ENCODE peak calls at places on chromosomes 2 and 18, in seven cellular contexts. One of them, this sample, is unnamed.

GRCh38 chr2:207308519-207309224 is 142.9 kb upstream of the KLF7 start:
- DNase-seq in HFFc6: no peak
- DNase-seq in fibroblast of lung: no peak
- DNase-seq in uterus: no peak
- DNase-seq in activated B cell treated with CpG ODN at 0.5 μM for 24 hours: no peak
- DNase-seq in Peyer's patch: no peak
- DNase-seq in AG09309: no peak
- DNase-seq in this sample: no peak

GRCh38 chr2:110804915-110805314 is 72.5 kb downstream of the ACOXL start:
- DNase-seq in uterus: no peak
- DNase-seq in activated B cell treated with CpG ODN at 0.5 μM for 24 hours: peak
- DNase-seq in HFFc6: no peak
- DNase-seq in Peyer's patch: peak
- DNase-seq in AG09309: no peak
- DNase-seq in fibroblast of lung: no peak
- DNase-seq in this sample: peak

GRCh38 chr2:119786312-119786711 is 26.6 kb downstream of the PTPN4 start:
- DNase-seq in uterus: no peak
- DNase-seq in activated B cell treated with CpG ODN at 0.5 μM for 24 hours: no peak
- DNase-seq in HFFc6: no peak
- DNase-seq in Peyer's patch: no peak
- DNase-seq in AG09309: no peak
- DNase-seq in fibroblast of lung: peak
- DNase-seq in this sample: no peak

GRCh38 chr2:127884436-127884835 is 1.3 kb downstream of the AMMECR1L start:
- DNase-seq in AG09309: peak
- DNase-seq in uterus: no peak
- DNase-seq in HFFc6: peak
- DNase-seq in Peyer's patch: no peak
- DNase-seq in activated B cell treated with CpG ODN at 0.5 μM for 24 hours: no peak
- DNase-seq in fibroblast of lung: peak
- DNase-seq in this sample: no peak

GRCh38 chr2:15844099-15844801 is 96.1 kb upstream of the MYCN start:
- DNase-seq in activated B cell treated with CpG ODN at 0.5 μM for 24 hours: no peak
- DNase-seq in HFFc6: no peak
- DNase-seq in fibroblast of lung: no peak
- DNase-seq in AG09309: no peak
- DNase-seq in Peyer's patch: no peak
- DNase-seq in uterus: no peak
- DNase-seq in this sample: no peak

GRCh38 chr2:99868260-99868659 is 274.1 kb downstream of the AFF3 start:
- DNase-seq in fibroblast of lung: no peak
- DNase-seq in AG09309: no peak
- DNase-seq in Peyer's patch: no peak
- DNase-seq in activated B cell treated with CpG ODN at 0.5 μM for 24 hours: no peak
- DNase-seq in HFFc6: no peak
- DNase-seq in uterus: no peak
- DNase-seq in this sample: no peak

GRCh38 chr2:44836174-44836573 is 105.3 kb upstream of the SIX3 start:
- DNase-seq in uterus: no peak
- DNase-seq in activated B cell treated with CpG ODN at 0.5 μM for 24 hours: no peak
- DNase-seq in AG09309: no peak
- DNase-seq in Peyer's patch: no peak
- DNase-seq in HFFc6: no peak
- DNase-seq in fibroblast of lung: no peak
- DNase-seq in this sample: no peak

GRCh38 chr2:156933580-156934225 is 323.8 kb upstream of the GALNT5 start:
- DNase-seq in activated B cell treated with CpG ODN at 0.5 μM for 24 hours: no peak
- DNase-seq in HFFc6: peak
- DNase-seq in AG09309: no peak
- DNase-seq in fibroblast of lung: no peak
- DNase-seq in Peyer's patch: no peak
- DNase-seq in uterus: no peak
- DNase-seq in this sample: no peak

GRCh38 chr2:229888031-229888430 is 33.8 kb downstream of the TRIP12 start:
- DNase-seq in HFFc6: no peak
- DNase-seq in activated B cell treated with CpG ODN at 0.5 μM for 24 hours: no peak
- DNase-seq in fibroblast of lung: no peak
- DNase-seq in Peyer's patch: no peak
- DNase-seq in AG09309: no peak
- DNase-seq in uterus: no peak
- DNase-seq in this sample: no peak

GRCh38 chr2:29006092-29006985 is 25.2 kb downstream of the TOGARAM2 start:
- DNase-seq in AG09309: no peak
- DNase-seq in activated B cell treated with CpG ODN at 0.5 μM for 24 hours: no peak
- DNase-seq in fibroblast of lung: no peak
- DNase-seq in HFFc6: no peak
- DNase-seq in Peyer's patch: no peak
- DNase-seq in uterus: no peak
- DNase-seq in this sample: no peak

GRCh38 chr18:69757733-69758132 is 189.9 kb downstream of the CD226 start:
- DNase-seq in AG09309: no peak
- DNase-seq in HFFc6: no peak
- DNase-seq in uterus: no peak
- DNase-seq in Peyer's patch: no peak
- DNase-seq in activated B cell treated with CpG ODN at 0.5 μM for 24 hours: no peak
- DNase-seq in fibroblast of lung: peak
- DNase-seq in this sample: no peak

GRCh38 chr2:127887452-127888219 is 1.9 kb upstream of the AMMECR1L start:
- DNase-seq in uterus: no peak
- DNase-seq in AG09309: no peak
- DNase-seq in fibroblast of lung: peak
- DNase-seq in activated B cell treated with CpG ODN at 0.5 μM for 24 hours: no peak
- DNase-seq in Peyer's patch: no peak
- DNase-seq in HFFc6: no peak
- DNase-seq in this sample: no peak

GRCh38 chr2:19038096-19039015 is 320.1 kb downstream of the OSR1 start:
- DNase-seq in AG09309: no peak
- DNase-seq in uterus: no peak
- DNase-seq in Peyer's patch: no peak
- DNase-seq in HFFc6: peak
- DNase-seq in activated B cell treated with CpG ODN at 0.5 μM for 24 hours: no peak
- DNase-seq in fibroblast of lung: peak
- DNase-seq in this sample: no peak

GRCh38 chr2:165281387-165281786 is 42.2 kb downstream of the SCN2A start:
- DNase-seq in AG09309: no peak
- DNase-seq in fibroblast of lung: no peak
- DNase-seq in activated B cell treated with CpG ODN at 0.5 μM for 24 hours: no peak
- DNase-seq in Peyer's patch: no peak
- DNase-seq in uterus: no peak
- DNase-seq in HFFc6: no peak
- DNase-seq in this sample: no peak

GRCh38 chr2:157304811-157305712 is 20.6 kb downstream of the ERMN start:
- DNase-seq in AG09309: no peak
- DNase-seq in uterus: no peak
- DNase-seq in fibroblast of lung: peak
- DNase-seq in activated B cell treated with CpG ODN at 0.5 μM for 24 hours: no peak
- DNase-seq in Peyer's patch: no peak
- DNase-seq in HFFc6: peak
- DNase-seq in this sample: no peak

GRCh38 chr2:40844353-40845277 is 392.7 kb upstream of the SLC8A1 start:
- DNase-seq in HFFc6: no peak
- DNase-seq in Peyer's patch: no peak
- DNase-seq in fibroblast of lung: peak
- DNase-seq in uterus: no peak
- DNase-seq in activated B cell treated with CpG ODN at 0.5 μM for 24 hours: no peak
- DNase-seq in AG09309: no peak
- DNase-seq in this sample: no peak

GRCh38 chr2:135168119-135168872 is 116.2 kb downstream of the RAB3GAP1 start:
- DNase-seq in uterus: no peak
- DNase-seq in fibroblast of lung: no peak
- DNase-seq in activated B cell treated with CpG ODN at 0.5 μM for 24 hours: no peak
- DNase-seq in AG09309: no peak
- DNase-seq in HFFc6: no peak
- DNase-seq in Peyer's patch: no peak
- DNase-seq in this sample: no peak
- TF ChIP-seq CTCF in uterus: no peak
- TF ChIP-seq CTCF in fibroblast of lung: no peak
- TF ChIP-seq CTCF in activated B cell treated with CpG ODN at 0.5 μM for 24 hours: no peak
- TF ChIP-seq CTCF in AG09309: no peak
- TF ChIP-seq CTCF in HFFc6: peak
- TF ChIP-seq CTCF in Peyer's patch: peak
- TF ChIP-seq CTCF in this sample: no peak

GRCh38 chr18:48973731-48974130 is 23.0 kb upstream of the SMAD7 start:
- DNase-seq in AG09309: no peak
- DNase-seq in Peyer's patch: no peak
- DNase-seq in HFFc6: no peak
- DNase-seq in uterus: peak
- DNase-seq in fibroblast of lung: peak
- DNase-seq in activated B cell treated with CpG ODN at 0.5 μM for 24 hours: no peak
- DNase-seq in this sample: no peak

GRCh38 chr18:48977914-48978313 is 27.1 kb upstream of the SMAD7 start:
- DNase-seq in fibroblast of lung: no peak
- DNase-seq in uterus: no peak
- DNase-seq in Peyer's patch: no peak
- DNase-seq in AG09309: no peak
- DNase-seq in activated B cell treated with CpG ODN at 0.5 μM for 24 hours: no peak
- DNase-seq in HFFc6: no peak
- DNase-seq in this sample: no peak

GRCh38 chr18:48975817-48976649 is 25.3 kb upstream of the SMAD7 start:
- DNase-seq in Peyer's patch: peak
- DNase-seq in AG09309: no peak
- DNase-seq in uterus: no peak
- DNase-seq in activated B cell treated with CpG ODN at 0.5 μM for 24 hours: peak
- DNase-seq in HFFc6: peak
- DNase-seq in fibroblast of lung: peak
- DNase-seq in this sample: peak

GRCh38 chr18:48975221-48975816 is 24.6 kb upstream of the SMAD7 start:
- DNase-seq in HFFc6: no peak
- DNase-seq in Peyer's patch: no peak
- DNase-seq in activated B cell treated with CpG ODN at 0.5 μM for 24 hours: no peak
- DNase-seq in uterus: peak
- DNase-seq in AG09309: no peak
- DNase-seq in fibroblast of lung: no peak
- DNase-seq in this sample: no peak

GRCh38 chr18:48974304-48975220 is 23.8 kb upstream of the SMAD7 start:
- DNase-seq in HFFc6: no peak
- DNase-seq in activated B cell treated with CpG ODN at 0.5 μM for 24 hours: no peak
- DNase-seq in uterus: no peak
- DNase-seq in fibroblast of lung: no peak
- DNase-seq in AG09309: no peak
- DNase-seq in Peyer's patch: no peak
- DNase-seq in this sample: no peak
- TF ChIP-seq CTCF in HFFc6: no peak
- TF ChIP-seq CTCF in activated B cell treated with CpG ODN at 0.5 μM for 24 hours: no peak
- TF ChIP-seq CTCF in uterus: no peak
- TF ChIP-seq CTCF in fibroblast of lung: no peak
- TF ChIP-seq CTCF in AG09309: no peak
- TF ChIP-seq CTCF in Peyer's patch: no peak
- TF ChIP-seq CTCF in this sample: no peak

DNA sequence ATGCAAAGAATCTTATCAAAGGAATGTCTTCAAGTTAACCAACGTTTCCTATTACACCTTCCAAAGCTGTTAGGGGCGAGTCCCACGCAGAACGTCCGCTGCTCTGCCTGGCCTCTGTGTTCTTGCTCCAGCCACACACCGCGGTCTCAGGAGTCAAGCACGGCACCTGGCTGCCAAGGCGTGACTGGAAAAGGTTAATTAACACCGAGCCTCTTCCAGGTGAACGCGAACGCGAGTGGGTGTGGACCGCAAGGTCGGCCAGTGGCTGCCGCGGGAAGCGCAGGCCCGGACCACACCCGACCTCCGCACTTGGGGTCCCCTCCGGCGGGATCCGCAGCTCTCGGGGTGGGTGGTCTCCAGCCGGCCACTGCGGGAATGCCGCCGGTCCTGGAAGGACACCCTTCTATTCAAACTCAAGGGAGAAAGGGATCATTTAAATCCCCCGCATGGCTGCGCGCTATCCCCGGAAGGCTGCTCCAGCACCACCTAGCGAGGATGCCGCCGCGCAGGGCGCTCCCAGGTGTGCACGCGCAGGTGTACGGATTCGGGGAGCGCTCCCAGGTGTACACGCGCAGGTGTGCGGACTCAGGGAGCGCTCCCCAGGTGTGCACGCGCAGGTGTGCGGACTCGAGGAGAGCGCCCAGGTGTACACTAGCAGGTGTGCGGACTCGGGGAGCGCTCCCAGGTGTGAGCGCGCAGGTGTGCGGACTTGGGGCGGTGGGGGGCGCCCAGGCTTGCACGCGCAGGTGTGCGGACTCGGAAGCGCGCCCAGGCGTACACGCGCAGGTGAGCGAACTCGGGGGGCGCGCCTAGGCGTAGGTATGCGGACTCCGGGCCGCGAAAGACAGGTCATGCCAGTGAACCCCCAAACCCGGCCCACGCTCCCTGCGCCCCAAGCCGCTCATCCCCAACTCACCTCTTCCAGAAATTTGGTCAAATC is 662 bp downstream of the CYB5A start:
- DNase-seq in Peyer's patch: no peak
- DNase-seq in AG09309: no peak
- DNase-seq in uterus: peak
- DNase-seq in fibroblast of lung: no peak
- DNase-seq in activated B cell treated with CpG ODN at 0.5 μM for 24 hours: no peak
- DNase-seq in HFFc6: no peak
- DNase-seq in this sample: no peak
- TF ChIP-seq CTCF in Peyer's patch: peak
- TF ChIP-seq CTCF in AG09309: no peak
- TF ChIP-seq CTCF in uterus: no peak
- TF ChIP-seq CTCF in fibroblast of lung: peak
- TF ChIP-seq CTCF in activated B cell treated with CpG ODN at 0.5 μM for 24 hours: no peak
- TF ChIP-seq CTCF in HFFc6: peak
- TF ChIP-seq CTCF in this sample: no peak

GRCh38 chr2:101208830-101209229 is 43.9 kb upstream of the CNOT11 start:
- DNase-seq in uterus: no peak
- DNase-seq in fibroblast of lung: no peak
- DNase-seq in activated B cell treated with CpG ODN at 0.5 μM for 24 hours: no peak
- DNase-seq in AG09309: no peak
- DNase-seq in Peyer's patch: no peak
- DNase-seq in HFFc6: no peak
- DNase-seq in this sample: no peak

GRCh38 chr2:101200714-101201113 is 49.5 kb upstream of the TBC1D8 start:
- DNase-seq in fibroblast of lung: peak
- DNase-seq in uterus: no peak
- DNase-seq in AG09309: no peak
- DNase-seq in Peyer's patch: no peak
- DNase-seq in activated B cell treated with CpG ODN at 0.5 μM for 24 hours: no peak
- DNase-seq in HFFc6: no peak
- DNase-seq in this sample: no peak

GRCh38 chr2:101206080-101206479 is 46.6 kb upstream of the CNOT11 start:
- DNase-seq in fibroblast of lung: no peak
- DNase-seq in HFFc6: no peak
- DNase-seq in Peyer's patch: no peak
- DNase-seq in activated B cell treated with CpG ODN at 0.5 μM for 24 hours: no peak
- DNase-seq in AG09309: no peak
- DNase-seq in uterus: no peak
- DNase-seq in this sample: no peak

GRCh38 chr2:101205521-101205998 is 47.1 kb upstream of the CNOT11 start:
- DNase-seq in Peyer's patch: peak
- DNase-seq in HFFc6: peak
- DNase-seq in uterus: peak
- DNase-seq in activated B cell treated with CpG ODN at 0.5 μM for 24 hours: no peak
- DNase-seq in fibroblast of lung: peak
- DNase-seq in AG09309: peak
- DNase-seq in this sample: peak

GRCh38 chr2:101204400-101205095 is 48.1 kb upstream of the CNOT11 start:
- DNase-seq in fibroblast of lung: peak
- DNase-seq in AG09309: no peak
- DNase-seq in uterus: no peak
- DNase-seq in HFFc6: no peak
- DNase-seq in Peyer's patch: no peak
- DNase-seq in activated B cell treated with CpG ODN at 0.5 μM for 24 hours: no peak
- DNase-seq in this sample: no peak
- TF ChIP-seq CTCF in fibroblast of lung: peak
- TF ChIP-seq CTCF in AG09309: peak
- TF ChIP-seq CTCF in uterus: peak
- TF ChIP-seq CTCF in HFFc6: peak
- TF ChIP-seq CTCF in Peyer's patch: no peak
- TF ChIP-seq CTCF in activated B cell treated with CpG ODN at 0.5 μM for 24 hours: no peak
- TF ChIP-seq CTCF in this sample: no peak

This sample was measured in CD14-positive monocyte.